ENCODE peak calls at places on chromosomes 11 and 22, in nine cellular contexts. N, S, D, J, V, Q, G, E and T are unnamed samples.

GRCh38 chr11:95897731-95898130 is 26.2 kb downstream of the MTMR2 start:
- DNase-seq in D (no peak), N (no peak), V (peak; percentile 74), Q (no peak), G (no peak), E (no peak), J (no peak), S (no peak), T (no peak)

GRCh38 chr22:24153959-24154358 is 27.3 kb upstream of the SUSD2 start:
- DNase-seq in G (no peak), V (no peak), N (peak; percentile 31), S (no peak), D (peak; percentile 28), J (no peak), Q (no peak), E (no peak), T (no peak)

GRCh38 chr11:72012091-72012630 is 13.5 kb downstream of the IL18BP start:
- DNase-seq in S (no peak), J (no peak), V (no peak), N (no peak), D (no peak), E (no peak), Q (no peak), G (no peak), T (no peak)

GRCh38 chr22:47205562-47205961 is 443.1 kb downstream of the TBC1D22A start:
- DNase-seq in G (no peak), D (no peak), V (no peak), E (no peak), N (peak; percentile 9), Q (no peak), S (no peak), J (no peak), T (no peak)

GRCh38 chr11:69221086-69221485 is 65.4 kb downstream of the SMIM38 start:
- DNase-seq in Q (no peak), S (no peak), D (no peak), G (no peak), E (no peak), N (no peak), V (no peak), J (no peak), T (no peak)

GRCh38 chr11:17598700-17599459 is 51.8 kb downstream of the OTOG start:
- DNase-seq in V (peak; percentile 55), N (peak; percentile 83), D (peak; percentile 70), E (peak; percentile 65), J (peak; percentile 67), Q (peak; percentile 72), S (no peak), G (peak; percentile 56), T (peak; percentile 34)

GRCh38 chr11:118497831-118498230 is 29.4 kb upstream of the TTC36 start:
- DNase-seq in V (peak; percentile 22), S (no peak), E (no peak), Q (no peak), N (no peak), D (no peak), J (no peak), G (peak; percentile 79), T (no peak)

GRCh38 chr22:36144886-36145541 is 15.5 kb downstream of the APOL3 start:
- DNase-seq in Q (no peak), N (peak; percentile 55), G (peak; percentile 66), V (peak; percentile 77), J (peak; percentile 45), S (no peak), D (peak; percentile 36), E (peak; percentile 25), T (peak; percentile 23)

GRCh38 chr11:67483901-67484665 is 1.3 kb downstream of the AIP start:
- DNase-seq in E (no peak), N (peak; percentile 72), G (no peak), J (no peak), V (no peak), D (peak; percentile 51), S (no peak), Q (no peak), T (no peak)

GRCh38 chr11:128519353-128519752 is 68.0 kb downstream of the ETS1 start:
- DNase-seq in N (no peak), V (no peak), D (no peak), Q (no peak), S (no peak), J (no peak), G (no peak), E (no peak), T (no peak)

GRCh38 chr11:95363189-95363588 is 132.2 kb upstream of the SESN3 start:
- DNase-seq in E (no peak), V (no peak), G (no peak), J (no peak), D (no peak), S (no peak), Q (no peak), N (no peak), T (no peak)

GRCh38 chr11:130533113-130533803 is 84.8 kb downstream of the ADAMTS15 start:
- DNase-seq in N (no peak), G (no peak), V (no peak), S (no peak), J (peak; percentile 2), E (no peak), Q (no peak), D (no peak), T (no peak)

GRCh38 chr22:30556388-30556787 is 9.8 kb upstream of the SEC14L6 start:
- DNase-seq in J (no peak), D (no peak), Q (no peak), E (no peak), G (no peak), V (no peak), N (no peak), S (no peak), T (no peak)

GRCh38 chr11:86396403-86396802 is 21.7 kb downstream of the CCDC81 start:
- DNase-seq in E (no peak), S (no peak), V (peak; percentile 74), N (no peak), J (no peak), G (peak; percentile 54), Q (no peak), D (no peak), T (no peak)

GRCh38 chr11:28621648-28622215 is 513.5 kb downstream of the METTL15 start:
- DNase-seq in D (no peak), S (no peak), V (peak; percentile 84), E (no peak), N (no peak), Q (no peak), G (peak; percentile 73), J (no peak), T (peak; percentile 25)

GRCh38 chr11:69842746-69843528 is 23.7 kb upstream of the FGF3 start:
- DNase-seq in Q (no peak), J (no peak), V (no peak), D (no peak), N (no peak), E (no peak), G (no peak), S (no peak), T (no peak)

GRCh38 chr22:22955866-22956535 is 68.4 kb downstream of the IGLL5 start:
- DNase-seq in D (peak; percentile 67), S (no peak), Q (no peak), J (peak; percentile 33), E (peak; percentile 54), G (peak; percentile 22), V (peak; percentile 50), N (peak; percentile 73), T (peak; percentile 67)

GRCh38 chr11:10654211-10655150 is 39.1 kb downstream of the IRAG1 start:
- DNase-seq in J (no peak), E (peak; percentile 24), N (peak; percentile 39), Q (peak; percentile 39), V (peak; percentile 77), S (no peak), G (peak; percentile 86), D (peak; percentile 35), T (peak; percentile 40)

GRCh38 chr11:113880966-113881365 is 5.6 kb upstream of the USP28 start:
- DNase-seq in J (no peak), V (no peak), Q (no peak), E (no peak), G (no peak), S (no peak), D (no peak), N (no peak), T (no peak)